ENCODE peak calls at places on chromosomes 2 and 18, in six cellular contexts. J is right lobe of liver, I is mesendoderm, M is NT2/D1, X is adrenal gland, Z is transverse colon. N is an unnamed sample. For H3K4me1, the result is how much of the 10 kb centered on the place peaks cover.

GRCh38 chr2:479505-480161 is 191.7 kb upstream of the ALKAL2 start:
- DNase-seq in J (no peak), I (no peak), M (no peak), X (no peak), Z (no peak), N (no peak)

GRCh38 chr2:237065062-237065360 is 20.7 kb upstream of the COPS8 start:
- DNase-seq in J (no peak), I (no peak), M (no peak), X (no peak), Z (no peak), N (no peak)

GRCh38 chr18:62434798-62435197 is 88.0 kb upstream of the ZCCHC2 start:
- DNase-seq in J (no peak), I (no peak), M (no peak), X (no peak), Z (no peak), N (no peak)

GRCh38 chr18:35662293-35663062 is 80.9 kb downstream of the GALNT1 start:
- DNase-seq in J (no peak), I (no peak), M (no peak), X (no peak), Z (no peak), N (no peak)

GRCh38 chr2:232600053-232600773 is 33.2 kb upstream of the EFHD1 start:
- DNase-seq in J (no peak), I (peak), M (no peak), X (no peak), Z (no peak), N (peak)

GRCh38 chr2:10141736-10142639 is 19.4 kb downstream of the RRM2 start:
- DNase-seq in J (peak), I (peak), M (no peak), X (peak), Z (peak), N (no peak)

GRCh38 chr2:191048073-191048472 is 34.1 kb upstream of the STAT1 start:
- DNase-seq in J (no peak), I (no peak), M (no peak), X (no peak), Z (no peak), N (no peak)

GRCh38 chr18:44651453-44651852 is 29.2 kb upstream of the SETBP1 start:
- DNase-seq in J (no peak), I (peak), M (peak), X (no peak), Z (no peak), N (no peak)

GRCh38 chr2:98749053-98749450 is 18.1 kb upstream of the MGAT4A start:
- DNase-seq in J (no peak), I (no peak), M (no peak), X (peak), Z (peak), N (peak)

GRCh38 chr2:102037681-102038080 is 45.9 kb downstream of the IL1R2 start:
- DNase-seq in J (no peak), I (no peak), M (no peak), X (no peak), Z (no peak), N (no peak)

GRCh38 chr2:240648155-240648649 is 22.9 kb downstream of the GPR35 start:
- DNase-seq in J (no peak), I (no peak), M (no peak), X (no peak), Z (no peak), N (no peak)

GRCh38 chr2:72887836-72888437 is 729 bp downstream of the SPR start:
- DNase-seq in J (peak), I (peak), M (peak), X (peak), Z (peak), N (peak)

GRCh38 chr2:68765739-68766377 is 31.2 kb downstream of the ARHGAP25 start:
- DNase-seq in J (no peak), I (peak), M (no peak), X (no peak), Z (no peak), N (no peak)

GRCh38 chr2:36578343-36579296 is 19.3 kb downstream of the FEZ2 start:
- DNase-seq in J (no peak), I (no peak), M (no peak), X (no peak), Z (no peak), N (no peak)

GRCh38 chr2:198054299-198054698 is 249.9 kb downstream of the PLCL1 start:
- DNase-seq in J (no peak), I (peak), M (peak), X (peak), Z (peak), N (peak)

GRCh38 chr2:224520064-224520463 is 65.1 kb downstream of the CUL3 start:
- DNase-seq in J (no peak), I (no peak), M (no peak), X (no peak), Z (no peak), N (no peak)

GRCh38 chr2:168607992-168608391 is 151.9 kb downstream of the CERS6 start:
- DNase-seq in J (no peak), I (no peak), M (no peak), X (no peak), Z (no peak), N (no peak)

GRCh38 chr18:77017355-77017754 is 115.2 kb downstream of the MBP start:
- DNase-seq in J (no peak), I (no peak), M (no peak), X (no peak), Z (no peak), N (no peak)

GRCh38 chr2:111071480-111072143 is 49.1 kb upstream of the BCL2L11 start:
- DNase-seq in J (no peak), I (no peak), M (no peak), X (peak), Z (no peak), N (no peak)

GRCh38 chr2:133521146-133521745 is 47.0 kb downstream of the NCKAP5 start:
- DNase-seq in J (no peak), I (no peak), M (no peak), X (no peak), Z (no peak), N (no peak)
- H3K4me1 ChIP-seq in J (under half), I (under half), M (under half), X (under half), Z (under half), N (under half)

DNA sequence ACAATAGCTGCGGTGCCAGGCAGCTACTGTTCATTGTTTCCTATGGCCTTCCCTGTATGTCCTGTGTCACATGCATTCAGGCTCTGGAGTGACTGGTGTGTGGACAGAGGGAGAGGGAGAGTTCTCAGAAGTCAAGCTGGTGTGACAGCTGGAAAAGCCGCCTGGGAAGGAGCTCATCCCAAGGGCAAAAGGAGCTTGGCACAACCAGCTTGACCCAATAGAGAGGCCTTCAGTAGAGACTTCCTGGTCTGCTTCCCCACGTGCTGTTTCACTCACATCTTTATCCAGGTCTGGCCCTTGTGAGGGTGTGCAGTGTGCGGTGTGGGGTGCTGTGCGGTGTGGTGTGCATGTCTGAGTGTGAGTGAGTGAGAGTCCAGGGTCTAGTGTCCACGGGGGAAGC is 11.1 kb upstream of the NT5DC4 start:
- DNase-seq in J (no peak), I (no peak), M (no peak), X (no peak), Z (no peak), N (no peak)
- H3K4me1 ChIP-seq in J (under half), I (under half), M (under half), X (under half), Z (under half), N (under half)

GRCh38 chr2:233977296-233977837 is 60.2 kb downstream of the TRPM8 start:
- DNase-seq in J (no peak), I (peak), M (peak), X (no peak), Z (no peak), N (no peak)

GRCh38 chr2:233976690-233977294 is 59.6 kb downstream of the TRPM8 start:
- DNase-seq in J (no peak), I (peak), M (peak), X (no peak), Z (no peak), N (no peak)

GRCh38 chr2:233973786-233974185 is 56.6 kb downstream of the TRPM8 start:
- DNase-seq in J (no peak), I (peak), M (peak), X (no peak), Z (no peak), N (no peak)

GRCh38 chr2:233974530-233975071 is 57.4 kb downstream of the TRPM8 start:
- DNase-seq in J (peak), I (peak), M (peak), X (peak), Z (no peak), N (no peak)

GRCh38 chr2:233976087-233976486 is 58.9 kb downstream of the TRPM8 start:
- DNase-seq in J (no peak), I (no peak), M (no peak), X (no peak), Z (no peak), N (no peak)
- H3K4me1 ChIP-seq in J (half or more), I (under half), M (under half), X (under half), Z (under half), N (under half)

GRCh38 chr2:181304011-181304844 is 153.0 kb upstream of the ITGA4 start:
- DNase-seq in J (no peak), I (no peak), M (no peak), X (no peak), Z (no peak), N (no peak)
- H3K4me1 ChIP-seq in J (under half), I (under half), M (under half), X (under half), Z (under half), N (under half)